ENCODE peak calls at places on chromosome 12, in five cellular contexts. T is H7, G is naive B cell, D is A549, B is occipital lobe. E is an unnamed sample.

GRCh38 chr12:45312012-45312411 is 96.1 kb downstream of the ANO6 start:
- DNase-seq in T (no peak), D (no peak), B (no peak), G (no peak), E (no peak)

GRCh38 chr12:100427078-100427477 is 46.6 kb upstream of the NR1H4 start:
- DNase-seq in D (peak; percentile 49), B (no peak), T (no peak), G (no peak), E (no peak)

GRCh38 chr12:53532026-53532425 is 24.7 kb upstream of the NPFF start:
- DNase-seq in T (no peak), B (no peak), G (no peak), D (no peak), E (no peak)

GRCh38 chr12:55997535-55997859 is 421 bp downstream of the SUOX start:
- DNase-seq in D (no peak), T (peak; percentile 62), G (no peak), B (no peak), E (no peak)

GRCh38 chr12:120689397-120690082 is 2.6 kb downstream of the MLEC start:
- DNase-seq in B (no peak), G (no peak), T (no peak), D (no peak), E (no peak)

GRCh38 chr12:88595697-88596096 is 15.4 kb upstream of the KITLG start:
- DNase-seq in D (no peak), T (no peak), B (no peak), G (no peak), E (no peak)

GRCh38 chr12:31702047-31702446 is 26.8 kb downstream of the AMN1 start:
- DNase-seq in G (no peak), B (no peak), D (peak; percentile 60), T (peak; percentile 33), E (no peak)

GRCh38 chr12:102957339-102958050 is at the start of gene ASCL1:
- DNase-seq in B (peak; percentile 16), D (peak; percentile 48), G (peak; percentile 42), T (peak; percentile 86), E (no peak)

GRCh38 chr12:105289114-105289904 is 41.2 kb upstream of the C12orf75 start:
- DNase-seq in D (no peak), B (no peak), G (no peak), T (no peak), E (no peak)

GRCh38 chr12:93813972-93814821 is 137.0 kb downstream of the CRADD start:
- DNase-seq in B (peak; percentile 35), T (no peak), D (no peak), G (no peak), E (no peak)

GRCh38 chr12:129605666-129606065 is 298.2 kb downstream of the TMEM132D start:
- DNase-seq in D (no peak), B (no peak), G (no peak), T (no peak), E (no peak)

E was measured in CD4-positive, alpha-beta memory T cell.